ENCODE peak calls at places on chromosomes 13 and 19, in five cellular contexts. P is LHCN-M2; C is GM03348; K is effector memory CD4-positive, alpha-beta T cell; E is cerebellar cortex. Z is an unnamed sample.
A peak's percentile ranks its signal among the peaks of the same experiment; 100 is the strongest.

GRCh38 chr19:2149980-2150793 is 1.2 kb downstream of the AP3D1 start:
- DNase-seq in P (peak; percentile 16), C (peak; percentile 52), K (no peak), E (no peak), Z (no peak)

GRCh38 chr13:19153782-19154450 is 27.7 kb downstream of the TUBA3C start:
- DNase-seq in P (no peak), C (no peak), K (no peak), E (no peak), Z (no peak)

GRCh38 chr19:51036519-51036918 is 1.7 kb upstream of the KLK12 start:
- DNase-seq in P (no peak), C (no peak), K (no peak), E (no peak), Z (no peak)

GRCh38 chr13:102983496-102983895 is 82.7 kb downstream of the SLC10A2 start:
- DNase-seq in P (no peak), C (no peak), K (no peak), E (no peak), Z (no peak)

GRCh38 chr13:46124531-46124966 is 19.7 kb upstream of the CPB2 start:
- DNase-seq in P (no peak), C (no peak), K (no peak), E (no peak), Z (no peak)

GRCh38 chr19:46766569-46767317 is 20.5 kb upstream of the STRN4 start:
- DNase-seq in P (no peak), C (no peak), K (peak; percentile 44), E (no peak), Z (peak; percentile 46)

GRCh38 chr13:92833071-92833470 is 393.5 kb upstream of the GPC6 start:
- DNase-seq in P (peak; percentile 35), C (no peak), K (no peak), E (no peak), Z (no peak)

GRCh38 chr13:79448413-79448812 is 32.5 kb upstream of the NDFIP2 start:
- DNase-seq in P (peak; percentile 28), C (no peak), K (no peak), E (no peak), Z (no peak)

GRCh38 chr19:3784607-3785463 is 1.3 kb downstream of the MATK start:
- DNase-seq in P (peak; percentile 24), C (no peak), K (no peak), E (no peak), Z (no peak)

GRCh38 chr13:35164324-35164932 is 222.4 kb downstream of the NBEA start:
- DNase-seq in P (peak; percentile 31), C (peak; percentile 47), K (no peak), E (peak; percentile 75), Z (no peak)

GRCh38 chr13:73223372-73223781 is 164.6 kb downstream of the KLF5 start:
- DNase-seq in P (no peak), C (no peak), K (no peak), E (no peak), Z (no peak)

GRCh38 chr19:10660346-10660745 is 6.2 kb downstream of the ILF3 start:
- DNase-seq in P (no peak), C (no peak), K (no peak), E (no peak), Z (no peak)

GRCh38 chr19:5536337-5536894 is 31.3 kb downstream of the TINCR start:
- DNase-seq in P (peak; percentile 18), C (peak; percentile 57), K (no peak), E (peak; percentile 54), Z (no peak)

GRCh38 chr19:49894879-49895565 is 1.7 kb downstream of the IL4I1 start:
- DNase-seq in P (no peak), C (no peak), K (peak; percentile 40), E (no peak), Z (no peak)

GRCh38 chr13:91185294-91185863 is 162.1 kb upstream of the MIR17HG start:
- DNase-seq in P (peak; percentile 9), C (no peak), K (no peak), E (peak; percentile 28), Z (no peak)

GRCh38 chr19:34555447-34555846 is 73.9 kb downstream of the WTIP start:
- DNase-seq in P (peak; percentile 24), C (no peak), K (no peak), E (peak; percentile 16), Z (no peak)

Z was measured in T follicular helper cell.